ENCODE peak calls at places on chromosomes 11 and 22, in seven cellular contexts. N is heart right ventricle, Z is GM20000, Q is WTC11, M is BJ, V is MM.1S, R is progenitor cell of endocrine pancreas. B is an unnamed sample.

GRCh38 chr11:120122921-120123683 is 14.8 kb downstream of the TRIM29 start:
- DNase-seq in N (no peak), M (no peak), R (no peak), Q (no peak), V (no peak), Z (no peak), B (no peak)

GRCh38 chr11:69825941-69826340 is 6.7 kb upstream of the FGF3 start:
- DNase-seq in M (no peak), Q (no peak), R (no peak), Z (no peak), V (no peak), N (no peak), B (no peak)

GRCh38 chr11:125207866-125208425 is 43.4 kb downstream of the PKNOX2 start:
- DNase-seq in Z (no peak), R (no peak), M (no peak), N (no peak), Q (no peak), V (no peak), B (no peak)

GRCh38 chr11:65894034-65894591 is 3.6 kb downstream of the CCDC85B start:
- DNase-seq in Z (no peak), V (peak), M (no peak), Q (no peak), N (peak), R (no peak), B (no peak)

GRCh38 chr11:34052608-34053160 is 1.2 kb downstream of the CAPRIN1 start:
- DNase-seq in Z (no peak), V (peak), N (no peak), M (no peak), Q (no peak), R (no peak), B (no peak)

GRCh38 chr11:32888805-32889204 is 3.8 kb upstream of the QSER1 start:
- DNase-seq in M (peak), V (no peak), Q (no peak), Z (no peak), N (no peak), R (no peak), B (no peak)

GRCh38 chr11:57885298-57886035 is 123.9 kb downstream of the CTNND1 start:
- DNase-seq in V (no peak), R (peak), M (no peak), N (no peak), Q (peak), Z (no peak), B (no peak)

GRCh38 chr11:117916956-117917355 is 12.2 kb downstream of the TMPRSS13 start:
- DNase-seq in N (no peak), Z (no peak), R (no peak), M (no peak), Q (no peak), V (no peak), B (no peak)

GRCh38 chr11:86990079-86990478 is 34.9 kb upstream of the FZD4 start:
- DNase-seq in N (no peak), M (no peak), Q (no peak), Z (no peak), V (no peak), R (no peak), B (no peak)

GRCh38 chr11:65903068-65903481 is 2.9 kb upstream of the FOSL1 start:
- DNase-seq in M (peak), Z (no peak), V (no peak), N (no peak), Q (no peak), R (no peak), B (no peak)

GRCh38 chr11:67420646-67421420 is 5.4 kb downstream of the CARNS1 start:
- DNase-seq in Q (peak), R (peak), V (peak), Z (peak), N (peak), M (no peak), B (peak)

GRCh38 chr22:20750461-20751184 is 23.3 kb upstream of the SERPIND1 start:
- DNase-seq in R (no peak), M (peak), Q (no peak), V (no peak), N (peak), Z (peak), B (peak)

GRCh38 chr11:94790771-94791180 is 22.6 kb downstream of the AMOTL1 start:
- DNase-seq in R (no peak), N (no peak), Z (no peak), M (no peak), V (no peak), Q (no peak), B (no peak)

GRCh38 chr22:26321469-26321913 is 107.6 kb upstream of the ASPHD2 start:
- DNase-seq in Q (no peak), Z (no peak), R (no peak), M (peak), V (no peak), N (peak), B (no peak)

GRCh38 chr11:7227724-7228123 is 24.0 kb upstream of the SYT9 start:
- DNase-seq in V (no peak), Q (no peak), N (no peak), R (no peak), M (no peak), Z (no peak), B (no peak)

GRCh38 chr11:123272565-123272964 is 77.5 kb upstream of the CLMP start:
- DNase-seq in N (no peak), Q (no peak), Z (no peak), V (no peak), R (no peak), M (no peak), B (no peak)

GRCh38 chr11:1546077-1546535 is 26.0 kb downstream of the DUSP8 start:
- DNase-seq in V (no peak), R (peak), Z (no peak), N (no peak), Q (peak), M (no peak), B (no peak)

GRCh38 chr11:132943737-132944556 is 588.4 kb downstream of the OPCML start:
- DNase-seq in Z (no peak), V (no peak), N (no peak), M (no peak), R (no peak), Q (peak), B (no peak)

GRCh38 chr11:12397953-12398352 is 20.6 kb downstream of the PARVA start:
- DNase-seq in Z (no peak), M (peak), N (peak), V (no peak), R (no peak), Q (no peak), B (no peak)

GRCh38 chr11:43376594-43376993 is 17.9 kb downstream of the TTC17 start:
- DNase-seq in M (no peak), Z (no peak), N (no peak), Q (no peak), R (no peak), V (no peak), B (no peak)

GRCh38 chr11:59216654-59217640 is 4.2 kb upstream of the MPEG1 start:
- DNase-seq in Z (peak), Q (no peak), R (no peak), N (peak), M (no peak), V (peak), B (no peak)

GRCh38 chr11:116882386-116882785 is 45.0 kb upstream of the APOA1 start:
- DNase-seq in N (no peak), R (no peak), Z (no peak), V (peak), Q (no peak), M (peak), B (no peak)

GRCh38 chr11:19906126-19906525 is 193.5 kb downstream of the NAV2 start:
- DNase-seq in N (no peak), M (no peak), Q (no peak), Z (no peak), V (no peak), R (no peak), B (no peak)

GRCh38 chr11:12599408-12600143 is 74.6 kb upstream of the TEAD1 start:
- DNase-seq in Z (peak), V (peak), Q (peak), R (peak), N (peak), M (no peak), B (no peak)

GRCh38 chr11:29578806-29579205 is 438.0 kb downstream of the KCNA4 start:
- DNase-seq in M (no peak), N (no peak), V (no peak), Q (no peak), R (no peak), Z (no peak), B (no peak)

GRCh38 chr22:22228421-22228820 is 16.2 kb upstream of the VPREB1 start:
- DNase-seq in N (no peak), R (no peak), M (no peak), Q (no peak), Z (no peak), V (no peak), B (no peak)

GRCh38 chr11:12677131-12677530 is 2.9 kb downstream of the TEAD1 start:
- DNase-seq in V (no peak), N (no peak), Z (no peak), Q (no peak), M (no peak), R (no peak), B (no peak)

GRCh38 chr11:65471410-65471762 is 27.5 kb upstream of the MALAT1 start:
- DNase-seq in Q (peak), M (no peak), R (peak), Z (no peak), N (peak), V (no peak), B (no peak)

GRCh38 chr11:130217133-130217631 is 57.6 kb downstream of the ST14 start:
- DNase-seq in V (no peak), Z (no peak), R (no peak), M (no peak), Q (peak), N (no peak), B (no peak)

GRCh38 chr22:40511604-40512003 is 124.9 kb downstream of the MRTFA start:
- DNase-seq in Z (no peak), R (no peak), V (no peak), N (no peak), M (no peak), Q (no peak), B (no peak)

GRCh38 chr22:21857501-21857914 is 9.9 kb downstream of the MAPK1 start:
- DNase-seq in Q (no peak), N (no peak), M (no peak), R (no peak), Z (peak), V (no peak), B (no peak)

GRCh38 chr11:2776351-2777061 is 76.7 kb upstream of the KCNQ1OT1 start:
- DNase-seq in V (no peak), R (peak), Q (peak), M (no peak), Z (no peak), N (peak), B (peak)

GRCh38 chr11:102476812-102477211 is 24.2 kb upstream of the TMEM123 start:
- DNase-seq in M (no peak), Z (no peak), N (no peak), V (peak), Q (no peak), R (no peak), B (no peak)

GRCh38 chr22:37171662-37172061 is 16.4 kb downstream of the C1QTNF6 start:
- DNase-seq in Q (no peak), R (no peak), Z (no peak), M (no peak), N (no peak), V (no peak), B (no peak)

GRCh38 chr22:47290706-47291430 is 528.4 kb downstream of the TBC1D22A start:
- DNase-seq in R (no peak), M (no peak), Z (no peak), Q (peak), V (no peak), N (no peak), B (no peak)

GRCh38 chr11:34988294-34989255 is 72.2 kb downstream of the PDHX start:
- DNase-seq in Q (no peak), R (no peak), V (peak), Z (peak), N (no peak), M (no peak), B (no peak)

DNA sequence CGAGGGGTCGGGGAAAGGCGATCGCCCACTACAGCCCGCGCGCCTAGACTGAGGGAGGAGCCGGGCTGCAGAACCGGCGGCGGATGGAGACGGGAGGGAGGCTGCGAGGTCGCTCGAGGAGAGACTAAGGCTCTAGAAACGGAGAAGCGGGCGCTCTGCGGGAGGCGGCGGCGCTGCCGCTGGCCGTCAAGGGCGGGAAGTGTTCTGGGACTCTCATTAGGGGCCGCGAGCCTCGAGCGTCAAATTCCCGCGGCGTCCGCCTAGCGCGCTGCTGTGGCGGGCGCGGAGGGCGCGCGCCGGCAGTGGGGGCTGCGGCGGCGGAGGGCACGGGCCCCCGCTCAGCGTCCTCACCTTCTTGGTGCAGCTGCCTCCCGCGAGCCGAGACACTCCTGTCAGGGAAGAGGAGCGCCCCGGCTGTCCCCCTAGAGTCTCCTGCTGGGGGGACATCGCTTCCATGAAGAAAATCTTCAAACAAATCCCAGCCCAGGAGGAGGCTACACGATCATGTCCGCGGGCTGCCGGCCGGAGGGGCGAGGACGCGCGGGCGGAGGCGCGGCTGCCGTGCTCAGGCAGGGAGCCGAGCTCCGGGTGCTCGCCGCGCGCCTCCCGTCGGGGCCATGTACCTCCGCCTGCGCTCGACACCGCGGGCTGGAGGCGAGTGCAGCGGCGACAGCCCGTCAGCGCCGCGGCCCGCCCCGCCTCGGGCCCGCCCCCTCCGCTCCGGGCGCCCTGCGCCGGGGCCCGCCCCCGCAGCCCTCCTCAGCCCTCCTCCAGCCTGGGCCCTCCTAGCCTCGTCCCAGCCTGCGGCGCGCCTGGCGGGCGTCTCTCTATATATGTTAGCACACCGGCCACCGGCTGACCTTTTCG is at the start of gene ARHGAP20:
- DNase-seq in R (peak), V (peak), Q (peak), Z (peak), M (no peak), N (peak), B (peak)
- TF ChIP-seq CTCF in R (peak), V (no peak), Q (no peak), Z (no peak), M (no peak), N (no peak), B (no peak)

DNA sequence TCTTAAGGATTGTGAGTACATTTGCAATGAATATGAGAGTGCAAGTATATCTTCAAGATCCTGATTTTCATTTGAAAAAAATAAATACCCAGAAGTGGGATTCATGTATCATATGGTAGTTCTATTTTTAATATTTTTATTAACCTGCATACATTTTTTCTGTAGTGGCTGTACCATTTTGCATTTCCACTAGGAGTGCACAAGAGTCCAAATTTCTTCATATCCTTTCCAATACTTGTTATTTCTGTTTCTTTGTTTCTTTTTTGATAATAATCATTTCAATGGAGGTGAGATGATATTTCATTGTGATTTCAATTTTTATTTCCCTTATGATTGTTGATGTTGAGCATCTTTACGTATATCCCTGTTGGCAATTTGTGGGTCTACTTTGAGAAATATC is 759.8 kb upstream of the CNTN5 start:
- DNase-seq in V (no peak), Q (no peak), N (no peak), M (no peak), Z (no peak), R (no peak), B (no peak)
- TF ChIP-seq CTCF in V (peak), Q (no peak), N (no peak), M (no peak), Z (no peak), R (peak), B (no peak)

DNA sequence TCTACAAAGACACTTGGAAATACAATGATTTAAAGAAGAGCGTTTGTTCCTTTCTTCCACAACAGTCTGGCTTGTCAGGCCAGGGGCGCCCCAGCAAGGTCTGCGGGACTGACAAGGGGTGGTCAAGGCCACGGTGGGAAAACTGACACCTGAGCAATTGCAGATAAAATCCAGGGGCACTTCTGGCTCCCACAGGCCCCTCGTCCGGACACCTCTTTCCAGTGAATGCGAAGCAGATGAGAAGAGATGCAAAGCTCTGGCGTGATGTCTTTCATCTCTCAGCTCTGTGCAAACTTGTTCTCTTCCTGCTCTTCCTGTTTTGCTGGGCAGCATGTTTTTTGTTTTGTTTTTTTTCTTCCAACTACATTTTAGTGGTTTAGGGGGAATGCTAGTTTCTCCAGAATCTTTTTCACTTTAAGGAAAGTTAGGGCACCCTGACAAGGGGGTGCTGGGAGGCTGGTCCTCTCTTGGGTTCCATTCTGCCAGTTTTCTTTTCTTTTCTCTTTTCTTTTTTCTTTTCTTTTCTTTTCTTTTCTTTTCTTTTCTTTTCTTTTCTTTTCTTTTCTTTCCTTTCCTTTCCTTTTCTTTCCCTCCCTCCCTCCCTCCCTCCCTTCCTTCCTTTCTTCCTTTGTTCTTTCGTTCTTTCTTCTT is 11.1 kb upstream of the CBX6 start:
- DNase-seq in R (no peak), Z (no peak), N (no peak), Q (no peak), V (no peak), M (no peak), B (no peak)
- TF ChIP-seq CTCF in R (no peak), Z (no peak), N (no peak), Q (no peak), V (no peak), M (no peak), B (no peak)

GRCh38 chr22:43955040-43955882 is at the start of gene SAMM50:
- DNase-seq in R (peak), M (peak), Z (peak), Q (peak), N (peak), V (peak), B (peak)
- TF ChIP-seq CTCF in R (no peak), M (peak), Z (no peak), Q (no peak), N (no peak), V (no peak), B (no peak)